ENCODE peak calls at places on chromosomes 4 and X, in six cellular contexts. R is AG09319, K is HCEC 1CT, Y is ecto neural progenitor cell, J is thyroid gland, H is heart right ventricle. S is an unnamed sample.

GRCh38 chrX:151151668-151152267 is 24.6 kb upstream of the GPR50 start:
- DNase-seq in H (no peak), J (peak), R (peak), K (peak), Y (no peak), S (no peak)

GRCh38 chr4:11480683-11481082 is 52.0 kb upstream of the HS3ST1 start:
- DNase-seq in R (no peak), J (no peak), H (no peak), K (no peak), Y (no peak), S (no peak)

GRCh38 chrX:134236690-134237362 is at the start of gene CCDC160:
- DNase-seq in Y (peak), H (peak), K (peak), J (peak), R (no peak), S (no peak)

GRCh38 chr4:173227753-173228152 is 59.1 kb downstream of the GALNT7 start:
- DNase-seq in J (no peak), H (no peak), Y (no peak), K (no peak), R (no peak), S (no peak)

GRCh38 chr4:162015090-162015489 is 148.7 kb downstream of the FSTL5 start:
- DNase-seq in R (no peak), Y (no peak), K (peak), H (no peak), J (no peak), S (peak)

GRCh38 chrX:135194684-135195083 is 23.5 kb upstream of the CT55 start:
- DNase-seq in Y (no peak), J (no peak), K (no peak), H (no peak), R (no peak), S (no peak)

GRCh38 chr4:3368841-3369760 is 72.7 kb upstream of the HGFAC start:
- DNase-seq in Y (no peak), K (no peak), H (no peak), J (no peak), R (no peak), S (no peak)

GRCh38 chr4:170854097-170854496 is 764.3 kb upstream of the AADAT start:
- DNase-seq in J (no peak), R (no peak), H (no peak), K (no peak), Y (no peak), S (no peak)

GRCh38 chrX:29947225-29947624 is 268.1 kb upstream of the MAGEB2 start:
- DNase-seq in J (no peak), H (no peak), R (no peak), K (peak), Y (no peak), S (no peak)

GRCh38 chr4:83751336-83751949 is 215.5 kb downstream of the GPAT3 start:
- DNase-seq in Y (no peak), R (no peak), H (no peak), K (no peak), J (no peak), S (no peak)

GRCh38 chrX:118839334-118839958 is 15.8 kb downstream of the ZCCHC12 start:
- DNase-seq in H (peak), J (peak), K (no peak), Y (peak), R (peak), S (no peak)

GRCh38 chr4:125961626-125962025 is 646.9 kb downstream of the FAT4 start:
- DNase-seq in Y (no peak), R (no peak), J (peak), K (no peak), H (no peak), S (no peak)

GRCh38 chr4:6910960-6911874 is 1.6 kb downstream of the TBC1D14 start:
- DNase-seq in H (no peak), R (no peak), K (no peak), J (no peak), Y (no peak), S (no peak)

GRCh38 chr4:173522160-173522873 is 7.7 kb downstream of the HAND2 start:
- DNase-seq in R (peak), Y (peak), J (peak), K (peak), H (peak), S (peak)

GRCh38 chr4:23237771-23238170 is 545.0 kb downstream of the GBA3 start:
- DNase-seq in K (no peak), Y (no peak), H (peak), J (peak), R (no peak), S (no peak)

GRCh38 chrX:153778684-153779101 is 2.1 kb upstream of the SRPK3 start:
- DNase-seq in Y (no peak), J (no peak), R (no peak), K (no peak), H (no peak), S (no peak)

GRCh38 chr4:128543726-128544125 is 256.1 kb upstream of the PGRMC2 start:
- DNase-seq in H (no peak), R (no peak), J (peak), K (no peak), Y (no peak), S (no peak)

S was measured in BJ.